ENCODE peak calls at places on chromosomes 12 and 14, in seven cellular contexts. W is DMS79 treated with DMSO at 0.1 percent for 48 hours; X is sigmoid colon; Q is KBM-7; Z is LHCN-M2; J is hypothalamus; T is CD8-positive, alpha-beta T cell. I is an unnamed sample.

GRCh38 chr14:55845963-55846851 is 266.2 kb downstream of the KTN1 start:
- DNase-seq in W (no peak), X (no peak), Q (no peak), Z (no peak), J (no peak), T (no peak), I (no peak)

GRCh38 chr12:123945441-123946151 is 27.0 kb downstream of the CCDC92 start:
- DNase-seq in W (no peak), X (no peak), Q (no peak), Z (no peak), J (no peak), T (no peak), I (no peak)

GRCh38 chr14:24630872-24631477 is 3.0 kb downstream of the GZMB start:
- DNase-seq in W (peak), X (no peak), Q (no peak), Z (peak), J (no peak), T (no peak), I (peak)

GRCh38 chr14:64569108-64570045 is 19.6 kb downstream of the PPP1R36 start:
- DNase-seq in W (no peak), X (peak), Q (no peak), Z (peak), J (peak), T (no peak), I (no peak)

GRCh38 chr12:64890873-64891468 is 66.5 kb downstream of the TBC1D30 start:
- DNase-seq in W (peak), X (no peak), Q (peak), Z (peak), J (no peak), T (no peak), I (peak)

GRCh38 chr12:11672361-11672760 is 22.9 kb downstream of the ETV6 start:
- DNase-seq in W (peak), X (no peak), Q (no peak), Z (no peak), J (no peak), T (no peak), I (no peak)

GRCh38 chr12:19846561-19846960 is 407.3 kb downstream of the AEBP2 start:
- DNase-seq in W (no peak), X (no peak), Q (peak), Z (peak), J (no peak), T (no peak), I (no peak)

GRCh38 chr12:102593128-102593527 is 112.8 kb upstream of the IGF1 start:
- DNase-seq in W (no peak), X (no peak), Q (no peak), Z (no peak), J (no peak), T (no peak), I (no peak)

GRCh38 chr12:111443086-111443485 is 37.4 kb downstream of the SH2B3 start:
- DNase-seq in W (no peak), X (peak), Q (no peak), Z (no peak), J (no peak), T (no peak), I (no peak)

I was measured in NCI-H1048.